ENCODE peak calls at places on chromosomes 7 and 10, in six cellular contexts. L is kidney epithelial cell; S is NCI-H524; B is activated T-cell treated with anti-CD3 and anti-CD28 coated beads for 1 hour; F is stimulated activated CD8-positive, alpha-beta memory T cell treated with anti-CD3 and anti-CD28 coated beads, Interleukin-12 subunit alpha, Interleukin-12 subunit beta, amount 100 ng/mL, for 1 hour; U is CD8-positive, alpha-beta memory T cell. V is an unnamed sample.
A peak's percentile ranks its signal among the peaks of the same experiment; 100 is the strongest.

GRCh38 chr10:102523250-102524029 is 19.7 kb downstream of the SUFU start:
- DNase-seq in L (no peak), F (no peak), B (no peak), U (no peak), S (no peak), V (peak; percentile 80)

GRCh38 chr10:27696466-27696865 is 49.2 kb downstream of the MKX start:
- DNase-seq in L (no peak), U (no peak), F (no peak), B (no peak), S (no peak), V (no peak)

GRCh38 chr7:117262546-117262945 is 60.3 kb downstream of the WNT2 start:
- DNase-seq in L (no peak), B (no peak), S (no peak), F (no peak), U (no peak), V (no peak)

GRCh38 chr7:46909601-46910051 is 672.3 kb downstream of the TNS3 start:
- DNase-seq in S (no peak), B (no peak), L (peak; percentile 71), U (no peak), F (no peak), V (peak; percentile 97)

GRCh38 chr10:83917519-83918506 is 221.5 kb upstream of the GHITM start:
- DNase-seq in L (no peak), S (no peak), U (no peak), B (no peak), F (no peak), V (no peak)

GRCh38 chr10:88880287-88881094 is 446 bp downstream of the STAMBPL1 start:
- DNase-seq in S (no peak), B (peak; percentile 50), U (peak; percentile 73), F (peak; percentile 36), L (peak; percentile 31), V (peak; percentile 68)

GRCh38 chr7:111041577-111041976 is 49.4 kb upstream of the LRRN3 start:
- DNase-seq in L (no peak), S (no peak), F (no peak), U (no peak), B (no peak), V (no peak)

GRCh38 chr7:45026984-45027773 is 27.2 kb downstream of the CCM2 start:
- DNase-seq in F (no peak), B (peak; percentile 7), L (no peak), S (no peak), U (peak; percentile 59), V (no peak)

GRCh38 chr10:94075521-94075920 is 81.8 kb downstream of the PLCE1 start:
- DNase-seq in U (no peak), S (no peak), B (no peak), L (no peak), F (no peak), V (no peak)

GRCh38 chr10:11086177-11086576 is 68.5 kb downstream of the CELF2 start:
- DNase-seq in U (no peak), S (no peak), B (no peak), F (no peak), L (no peak), V (no peak)

GRCh38 chr10:51235865-51236264 is 161.6 kb downstream of the PRKG1 start:
- DNase-seq in L (no peak), F (no peak), S (no peak), B (no peak), U (no peak), V (no peak)

GRCh38 chr7:20275637-20276036 is 55.1 kb upstream of the ITGB8 start:
- DNase-seq in U (no peak), B (no peak), F (no peak), L (no peak), S (no peak), V (no peak)

GRCh38 chr7:127393370-127394058 is 1.0 kb upstream of the ZNF800 start:
- DNase-seq in B (no peak), F (no peak), L (no peak), U (no peak), S (peak; percentile 66), V (no peak)

GRCh38 chr7:66409493-66409892 is 204.4 kb downstream of the TPST1 start:
- DNase-seq in S (no peak), F (no peak), B (no peak), L (no peak), U (no peak), V (no peak)

GRCh38 chr7:100885440-100886141 is 3.9 kb downstream of the UFSP1 start:
- DNase-seq in F (no peak), B (no peak), U (no peak), L (no peak), S (no peak), V (no peak)

GRCh38 chr7:157087646-157088045 is 51.1 kb upstream of the UBE3C start:
- DNase-seq in S (no peak), U (no peak), L (no peak), B (no peak), F (no peak), V (no peak)

GRCh38 chr7:81526971-81527370 is 242.9 kb downstream of the HGF start:
- DNase-seq in L (no peak), F (no peak), U (no peak), S (no peak), B (no peak), V (no peak)

GRCh38 chr10:94006591-94007550 is 13.1 kb downstream of the PLCE1 start:
- DNase-seq in S (no peak), B (no peak), U (no peak), F (no peak), L (no peak), V (peak; percentile 67)

GRCh38 chr10:119104653-119105024 is 726 bp downstream of the DENND10 start:
- DNase-seq in F (no peak), S (no peak), L (no peak), B (no peak), U (no peak), V (no peak)

GRCh38 chr7:44541-44896 is 147.9 kb upstream of the FAM20C start:
- DNase-seq in U (no peak), F (no peak), B (no peak), L (no peak), S (no peak), V (no peak)

GRCh38 chr7:17544401-17544800 is 245.9 kb downstream of the AHR start:
- DNase-seq in F (no peak), L (no peak), S (no peak), B (no peak), U (no peak), V (no peak)

GRCh38 chr7:71900556-71900955 is 511.6 kb downstream of the CALN1 start:
- DNase-seq in S (no peak), F (no peak), L (no peak), B (no peak), U (no peak), V (no peak)

GRCh38 chr7:127389321-127389720 is 3.2 kb downstream of the ZNF800 start:
- DNase-seq in L (no peak), S (no peak), F (no peak), U (no peak), B (no peak), V (no peak)

GRCh38 chr7:70764004-70764691 is 367.8 kb upstream of the GALNT17 start:
- DNase-seq in S (no peak), L (no peak), U (peak; percentile 11), F (no peak), B (no peak), V (no peak)

GRCh38 chr7:158664406-158664805 is 40.2 kb downstream of the NCAPG2 start:
- DNase-seq in B (no peak), S (no peak), L (no peak), U (no peak), F (no peak), V (no peak)

GRCh38 chr7:157357129-157358040 is 20.6 kb downstream of the DNAJB6 start:
- DNase-seq in F (no peak), B (no peak), U (no peak), S (no peak), L (no peak), V (no peak)

GRCh38 chr10:32939296-32940111 is 18.5 kb downstream of the ITGB1 start:
- DNase-seq in L (no peak), S (no peak), B (no peak), U (no peak), F (no peak), V (no peak)

GRCh38 chr7:152231089-152231488 is 204.7 kb downstream of the KMT2C start:
- DNase-seq in U (no peak), L (no peak), S (no peak), F (no peak), B (no peak), V (no peak)

V was measured in stromal cell of bone marrow.